ENCODE peak calls at places on chromosomes 1 and 21, in seven cellular contexts. J, B, P, G, T, X and M are unnamed samples.

GRCh38 chr1:58496042-58496441 is 50.5 kb downstream of the OMA1 start:
- DNase-seq in J (no peak), B (no peak), P (no peak), G (no peak), T (no peak), X (no peak), M (no peak)

GRCh38 chr1:170156594-170156993 is 10.8 kb downstream of the NTMT2 start:
- DNase-seq in J (no peak), B (no peak), P (no peak), G (no peak), T (no peak), X (no peak), M (peak; percentile 88)

GRCh38 chr1:156251527-156251926 is 3.7 kb upstream of the PAQR6 start:
- DNase-seq in J (no peak), B (no peak), P (peak; percentile 30), G (no peak), T (no peak), X (no peak), M (no peak)

GRCh38 chr21:32206631-32207030 is 72.2 kb downstream of the MIS18A start:
- DNase-seq in J (no peak), B (no peak), P (no peak), G (no peak), T (no peak), X (no peak), M (no peak)

GRCh38 chr21:27423073-27423472 is 456.2 kb upstream of the ADAMTS5 start:
- DNase-seq in J (peak; percentile 51), B (no peak), P (no peak), G (no peak), T (no peak), X (no peak), M (no peak)

GRCh38 chr1:2061065-2061778 is 11.0 kb downstream of the PRKCZ start:
- DNase-seq in J (no peak), B (no peak), P (no peak), G (no peak), T (no peak), X (no peak), M (no peak)

GRCh38 chr1:67785847-67786753 is 47.2 kb downstream of the GNG12 start:
- DNase-seq in J (no peak), B (no peak), P (no peak), G (no peak), T (no peak), X (no peak), M (no peak)

GRCh38 chr1:14571810-14572767 is 26.4 kb upstream of the KAZN start:
- DNase-seq in J (no peak), B (peak; percentile 39), P (peak; percentile 23), G (no peak), T (no peak), X (peak; percentile 56), M (no peak)

GRCh38 chr1:202162049-202162417 is 1.6 kb upstream of the PTPN7 start:
- DNase-seq in J (no peak), B (no peak), P (peak; percentile 87), G (peak; percentile 54), T (no peak), X (no peak), M (no peak)

GRCh38 chr1:176157995-176158394 is 49.1 kb downstream of the COP1 start:
- DNase-seq in J (no peak), B (no peak), P (no peak), G (no peak), T (no peak), X (no peak), M (no peak)

GRCh38 chr1:22484741-22485140 is 33.1 kb downstream of the ZBTB40 start:
- DNase-seq in J (no peak), B (no peak), P (no peak), G (no peak), T (no peak), X (no peak), M (no peak)

GRCh38 chr1:203692565-203693470 is 66.2 kb downstream of the ATP2B4 start:
- DNase-seq in J (peak; percentile 91), B (no peak), P (no peak), G (no peak), T (peak; percentile 79), X (no peak), M (peak; percentile 72)

GRCh38 chr1:156160000-156160743 is 6.8 kb downstream of the SEMA4A start:
- DNase-seq in J (no peak), B (no peak), P (no peak), G (no peak), T (no peak), X (no peak), M (no peak)

GRCh38 chr1:234260578-234260977 is 112.7 kb upstream of the COA6 start:
- DNase-seq in J (no peak), B (no peak), P (peak; percentile 59), G (peak; percentile 27), T (no peak), X (no peak), M (no peak)

GRCh38 chr21:42377951-42378340 is 11.6 kb upstream of the TFF1 start:
- DNase-seq in J (no peak), B (no peak), P (no peak), G (no peak), T (no peak), X (no peak), M (no peak)

GRCh38 chr21:36419241-36419640 is 34.0 kb downstream of the CHAF1B start:
- DNase-seq in J (no peak), B (no peak), P (no peak), G (no peak), T (no peak), X (no peak), M (no peak)

GRCh38 chr1:212620293-212620692 is 11.7 kb downstream of the ATF3 start:
- DNase-seq in J (no peak), B (no peak), P (no peak), G (no peak), T (no peak), X (no peak), M (no peak)

GRCh38 chr21:44935533-44935927 is 4.3 kb upstream of the SLX9 start:
- DNase-seq in J (no peak), B (no peak), P (no peak), G (no peak), T (no peak), X (no peak), M (no peak)

GRCh38 chr1:16215882-16216753 is 3.7 kb upstream of the ARHGEF19 start:
- DNase-seq in J (peak; percentile 49), B (peak; percentile 94), P (peak; percentile 52), G (peak; percentile 71), T (peak; percentile 69), X (peak; percentile 86), M (peak; percentile 92)

GRCh38 chr1:183283286-183283685 is 97.2 kb downstream of the LAMC2 start:
- DNase-seq in J (no peak), B (no peak), P (no peak), G (no peak), T (no peak), X (no peak), M (no peak)

GRCh38 chr1:196049407-196049806 is 558.8 kb downstream of the KCNT2 start:
- DNase-seq in J (no peak), B (no peak), P (no peak), G (no peak), T (no peak), X (no peak), M (no peak)

GRCh38 chr1:244154882-244155531 is 103.9 kb downstream of the ZBTB18 start:
- DNase-seq in J (no peak), B (no peak), P (no peak), G (no peak), T (no peak), X (no peak), M (peak; percentile 25)

GRCh38 chr21:28213221-28213620 is 779.5 kb downstream of the LTN1 start:
- DNase-seq in J (no peak), B (no peak), P (no peak), G (no peak), T (no peak), X (no peak), M (no peak)

GRCh38 chr1:22665752-22666151 is 12.7 kb downstream of the C1QB start:
- DNase-seq in J (no peak), B (peak; percentile 53), P (peak; percentile 28), G (no peak), T (no peak), X (peak; percentile 74), M (peak; percentile 55)

GRCh38 chr1:238606896-238607295 is 716.2 kb upstream of the ZP4 start:
- DNase-seq in J (no peak), B (no peak), P (peak; percentile 81), G (no peak), T (no peak), X (no peak), M (no peak)

GRCh38 chr1:118148034-118148433 is 37.0 kb downstream of the SPAG17 start:
- DNase-seq in J (no peak), B (no peak), P (peak; percentile 1), G (no peak), T (no peak), X (no peak), M (no peak)

GRCh38 chr21:24896735-24897124 is 710.6 kb downstream of the MRPL39 start:
- DNase-seq in J (no peak), B (no peak), P (no peak), G (no peak), T (no peak), X (no peak), M (no peak)

GRCh38 chr1:30879126-30879786 is 29.3 kb downstream of the SDC3 start:
- DNase-seq in J (no peak), B (no peak), P (no peak), G (no peak), T (no peak), X (no peak), M (peak; percentile 56)

GRCh38 chr1:208336136-208336535 is 92.0 kb upstream of the PLXNA2 start:
- DNase-seq in J (no peak), B (no peak), P (no peak), G (no peak), T (no peak), X (no peak), M (no peak)

GRCh38 chr1:3049164-3049563 is 19.8 kb upstream of the PRDM16 start:
- DNase-seq in J (no peak), B (no peak), P (no peak), G (no peak), T (no peak), X (no peak), M (no peak)

GRCh38 chr1:247409869-247410544 is 6.0 kb upstream of the NLRP3 start:
- DNase-seq in J (no peak), B (no peak), P (no peak), G (no peak), T (no peak), X (no peak), M (no peak)

GRCh38 chr1:200708769-200709168 is 29.9 kb upstream of the CAMSAP2 start:
- DNase-seq in J (no peak), B (no peak), P (no peak), G (no peak), T (no peak), X (no peak), M (no peak)

GRCh38 chr1:15341634-15342375 is 67.9 kb upstream of the EFHD2 start:
- DNase-seq in J (no peak), B (no peak), P (peak; percentile 80), G (no peak), T (no peak), X (no peak), M (no peak)